ENCODE peak calls at places on chromosomes 11 and 22, in four cellular contexts. J is sigmoid colon, F is HCT116, W is Peyer's patch. S is an unnamed sample.

GRCh38 chr11:116576523-116576922 is 196.3 kb downstream of the BUD13 start:
- DNase-seq in J (no peak), F (no peak), W (no peak), S (no peak)

GRCh38 chr11:33928564-33928963 is 36.7 kb upstream of the LMO2 start:
- DNase-seq in J (no peak), F (no peak), W (no peak), S (no peak)

GRCh38 chr11:30697032-30697431 is 110.9 kb upstream of the MPPED2 start:
- DNase-seq in J (no peak), F (no peak), W (no peak), S (no peak)

GRCh38 chr11:721913-722811 is 16.1 kb downstream of the EPS8L2 start:
- DNase-seq in J (no peak), F (no peak), W (peak), S (no peak)

GRCh38 chr11:74685905-74686304 is 45.3 kb downstream of the CHRDL2 start:
- DNase-seq in J (peak), F (no peak), W (no peak), S (peak)

GRCh38 chr22:19713650-19714319 is 518 bp upstream of the SEPTIN5 start:
- DNase-seq in J (no peak), F (no peak), W (no peak), S (no peak)

GRCh38 chr11:127627629-127628462 is 627.3 kb upstream of the KIRREL3 start:
- DNase-seq in J (no peak), F (no peak), W (no peak), S (no peak)

GRCh38 chr11:67056640-67057409 is at the start of gene RHOD:
- DNase-seq in J (no peak), F (no peak), W (peak), S (peak)

GRCh38 chr11:28464252-28464867 is 356.2 kb downstream of the METTL15 start:
- DNase-seq in J (no peak), F (no peak), W (no peak), S (no peak)

GRCh38 chr11:135027461-135027860 is 615.4 kb upstream of the B3GAT1 start:
- DNase-seq in J (no peak), F (no peak), W (no peak), S (no peak)

GRCh38 chr11:124467376-124468061 is 22.0 kb upstream of the OR8B8 start:
- DNase-seq in J (no peak), F (no peak), W (no peak), S (no peak)

GRCh38 chr11:72179804-72180396 is 12.0 kb upstream of the FOLR1 start:
- DNase-seq in J (no peak), F (no peak), W (no peak), S (no peak)

GRCh38 chr11:124763156-124763947 is 1.3 kb upstream of the ESAM start:
- DNase-seq in J (peak), F (peak), W (peak), S (peak)

GRCh38 chr11:121459413-121460041 is 6.8 kb upstream of the SORL1-AS1 start:
- DNase-seq in J (no peak), F (no peak), W (no peak), S (no peak)

GRCh38 chr11:44407211-44407996 is 97.5 kb upstream of the ALX4 start:
- DNase-seq in J (no peak), F (no peak), W (no peak), S (no peak)

GRCh38 chr22:49258107-49259010 is 569.3 kb downstream of the BRD1 start:
- DNase-seq in J (no peak), F (no peak), W (no peak), S (no peak)

GRCh38 chr11:69220581-69221051 is 64.9 kb downstream of the SMIM38 start:
- DNase-seq in J (peak), F (no peak), W (no peak), S (no peak)

GRCh38 chr11:44927174-44927661 is 23.5 kb downstream of the TP53I11 start:
- DNase-seq in J (peak), F (peak), W (peak), S (no peak)

GRCh38 chr11:2929880-2930704 is 872 bp upstream of the PHLDA2 start:
- DNase-seq in J (peak), F (peak), W (peak), S (no peak)

GRCh38 chr11:36073411-36074203 is 129.7 kb downstream of the LDLRAD3 start:
- DNase-seq in J (no peak), F (no peak), W (no peak), S (no peak)

GRCh38 chr11:72685560-72686480 is 11.6 kb upstream of the PDE2A start:
- DNase-seq in J (peak), F (no peak), W (no peak), S (peak)

GRCh38 chr11:57322881-57323467 is 1.8 kb downstream of the TNKS1BP1 start:
- DNase-seq in J (peak), F (no peak), W (no peak), S (no peak)
- H3K27ac ChIP-seq in J (peak), F (peak), W (peak), S (peak)

GRCh38 chr11:118438314-118438931 is 2.1 kb downstream of the KMT2A start:
- DNase-seq in J (peak), F (no peak), W (peak), S (peak)
- TF ChIP-seq POLR2A in J (no peak), F (no peak), W (no peak), S (no peak)

GRCh38 chr22:38172489-38173155 is 9.0 kb downstream of the PLA2G6 start:
- DNase-seq in J (peak), F (no peak), W (no peak), S (peak)
- H3K27ac ChIP-seq in J (no peak), F (no peak), W (no peak), S (peak)

DNA sequence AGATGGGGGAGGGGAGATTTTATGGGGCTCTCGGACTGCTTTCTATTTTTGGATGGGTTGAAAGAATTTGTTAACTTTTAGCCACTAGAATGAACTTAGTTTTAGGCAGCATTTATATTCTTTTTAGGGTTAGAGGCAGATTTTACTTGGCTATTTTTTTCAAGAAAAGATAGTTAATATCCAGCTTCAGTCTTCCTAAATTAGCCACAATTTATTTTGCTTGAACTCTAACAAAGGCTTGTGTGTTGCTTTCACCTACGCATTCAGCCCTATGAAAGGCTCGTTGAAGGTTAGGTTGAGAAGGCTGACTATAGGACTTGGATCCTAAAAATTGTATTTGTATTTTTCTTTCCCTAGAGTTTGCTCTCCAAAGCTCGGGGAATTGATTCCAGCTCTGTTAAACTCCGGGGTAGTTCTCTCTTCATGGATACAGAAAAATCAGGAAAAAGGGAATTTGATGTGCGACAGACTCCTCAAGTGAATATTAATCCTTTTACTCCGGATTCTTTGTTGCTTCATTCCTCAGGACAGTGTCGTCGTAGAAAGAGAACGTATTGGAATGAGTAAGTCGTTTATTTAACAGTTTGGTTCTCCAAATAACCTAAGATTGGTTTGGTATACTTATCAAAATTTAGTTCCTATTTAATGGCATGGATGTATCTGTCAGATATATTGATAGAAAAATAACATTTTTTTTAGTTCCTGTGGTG is 2.2 kb downstream of the WEE1 start:
- DNase-seq in J (no peak), F (no peak), W (no peak), S (no peak)
- TF ChIP-seq POLR2A in J (no peak), F (no peak), W (no peak), S (no peak)

GRCh38 chr11:128692750-128693578 is 908 bp upstream of the FLI1 start:
- DNase-seq in J (no peak), F (no peak), W (no peak), S (no peak)
- H3K27ac ChIP-seq in J (peak), F (no peak), W (peak), S (peak)

DNA sequence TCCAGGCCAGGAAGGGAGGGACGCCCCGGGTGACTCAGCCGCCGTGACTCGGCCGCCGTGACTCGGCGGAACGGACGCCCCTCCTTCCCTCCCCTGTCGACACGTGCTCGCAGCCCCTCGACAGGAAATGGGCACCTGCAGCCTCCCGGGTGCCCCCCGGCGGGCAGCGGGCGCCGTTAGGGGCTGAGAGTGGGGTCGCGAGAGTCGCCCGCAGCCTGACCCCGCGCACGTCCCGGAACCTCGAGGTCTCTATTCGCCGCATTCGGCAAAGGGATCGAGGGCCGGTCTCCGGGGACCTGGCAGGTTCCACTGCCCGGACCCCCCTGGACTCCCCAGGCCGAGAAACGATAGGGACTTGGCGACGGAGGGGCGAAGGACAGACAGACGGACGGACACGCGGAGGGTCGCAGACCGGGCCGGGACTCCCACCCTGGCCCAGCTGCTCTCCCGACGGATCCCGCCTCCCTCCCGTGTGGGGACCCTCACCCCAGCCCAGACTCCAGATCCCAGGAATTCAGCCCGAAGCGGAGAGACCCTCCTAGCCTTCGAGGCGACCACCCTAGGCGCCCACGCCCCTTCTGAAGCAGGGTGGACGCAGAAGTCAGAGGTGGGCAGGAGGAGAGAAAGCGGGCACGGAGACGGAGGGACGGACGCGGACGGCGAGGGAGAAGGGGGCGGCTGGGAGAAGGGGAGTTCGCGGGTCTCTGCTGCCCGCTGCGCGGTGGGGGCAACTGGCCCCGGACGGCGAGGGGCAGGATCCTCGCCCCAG is 648 bp downstream of the FOSL1 start:
- DNase-seq in J (peak), F (no peak), W (no peak), S (no peak)
- TF ChIP-seq POLR2A in J (no peak), F (no peak), W (no peak), S (no peak)

S was measured in tibial nerve.